ENCODE peak calls at places on chromosome 16, in seven cellular contexts. One of them, this sample, is unnamed.

GRCh38 chr16:57108432-57108831 is 16.0 kb downstream of the CPNE2 start:
- DNase-seq in HS-5: no peak
- DNase-seq in heart left ventricle: no peak
- DNase-seq in COR-L47: no peak
- DNase-seq in uterus: no peak
- DNase-seq in NCI-H1092 treated with DMSO at 0.1 percent for 48 hours: no peak
- DNase-seq in EL: no peak
- DNase-seq in this sample: no peak

GRCh38 chr16:477758-478157 is 49.8 kb upstream of the CAPN15 start:
- DNase-seq in HS-5: no peak
- DNase-seq in heart left ventricle: no peak
- DNase-seq in COR-L47: no peak
- DNase-seq in uterus: no peak
- DNase-seq in NCI-H1092 treated with DMSO at 0.1 percent for 48 hours: no peak
- DNase-seq in EL: no peak
- DNase-seq in this sample: no peak

GRCh38 chr16:88338111-88338510 is 44.6 kb upstream of the ZNF469 start:
- DNase-seq in HS-5: no peak
- DNase-seq in heart left ventricle: peak
- DNase-seq in COR-L47: no peak
- DNase-seq in uterus: no peak
- DNase-seq in NCI-H1092 treated with DMSO at 0.1 percent for 48 hours: no peak
- DNase-seq in EL: no peak
- DNase-seq in this sample: no peak

GRCh38 chr16:66490774-66491715 is 58.9 kb downstream of the TK2 start:
- DNase-seq in HS-5: no peak
- DNase-seq in heart left ventricle: no peak
- DNase-seq in COR-L47: no peak
- DNase-seq in uterus: peak
- DNase-seq in NCI-H1092 treated with DMSO at 0.1 percent for 48 hours: no peak
- DNase-seq in EL: no peak
- DNase-seq in this sample: no peak

GRCh38 chr16:69563605-69564580 is 1.9 kb upstream of the NFAT5 start:
- DNase-seq in HS-5: no peak
- DNase-seq in heart left ventricle: no peak
- DNase-seq in COR-L47: no peak
- DNase-seq in uterus: no peak
- DNase-seq in NCI-H1092 treated with DMSO at 0.1 percent for 48 hours: no peak
- DNase-seq in EL: peak
- DNase-seq in this sample: no peak

GRCh38 chr16:67963325-67964321 is 4.8 kb downstream of the SLC12A4 start:
- DNase-seq in HS-5: no peak
- DNase-seq in heart left ventricle: no peak
- DNase-seq in COR-L47: no peak
- DNase-seq in uterus: peak
- DNase-seq in NCI-H1092 treated with DMSO at 0.1 percent for 48 hours: no peak
- DNase-seq in EL: no peak
- DNase-seq in this sample: peak

GRCh38 chr16:69443809-69444611 is 19.6 kb downstream of the CYB5B start:
- DNase-seq in HS-5: no peak
- DNase-seq in heart left ventricle: no peak
- DNase-seq in COR-L47: no peak
- DNase-seq in uterus: peak
- DNase-seq in NCI-H1092 treated with DMSO at 0.1 percent for 48 hours: no peak
- DNase-seq in EL: peak
- DNase-seq in this sample: no peak

GRCh38 chr16:56643080-56643778 is 4.8 kb downstream of the MT1A start:
- DNase-seq in HS-5: no peak
- DNase-seq in heart left ventricle: peak
- DNase-seq in COR-L47: no peak
- DNase-seq in uterus: peak
- DNase-seq in NCI-H1092 treated with DMSO at 0.1 percent for 48 hours: no peak
- DNase-seq in EL: peak
- DNase-seq in this sample: no peak

GRCh38 chr16:70749681-70750601 is 51.0 kb downstream of the VAC14 start:
- DNase-seq in HS-5: no peak
- DNase-seq in heart left ventricle: peak
- DNase-seq in COR-L47: peak
- DNase-seq in uterus: peak
- DNase-seq in NCI-H1092 treated with DMSO at 0.1 percent for 48 hours: peak
- DNase-seq in EL: no peak
- DNase-seq in this sample: no peak

GRCh38 chr16:24537474-24538337 is 1.7 kb upstream of the RBBP6 start:
- DNase-seq in HS-5: no peak
- DNase-seq in heart left ventricle: no peak
- DNase-seq in COR-L47: no peak
- DNase-seq in uterus: no peak
- DNase-seq in NCI-H1092 treated with DMSO at 0.1 percent for 48 hours: no peak
- DNase-seq in EL: no peak
- DNase-seq in this sample: no peak

GRCh38 chr16:12062343-12063003 is 85.9 kb downstream of the SNX29 start:
- DNase-seq in HS-5: peak
- DNase-seq in heart left ventricle: peak
- DNase-seq in COR-L47: no peak
- DNase-seq in uterus: peak
- DNase-seq in NCI-H1092 treated with DMSO at 0.1 percent for 48 hours: no peak
- DNase-seq in EL: peak
- DNase-seq in this sample: no peak

GRCh38 chr16:86653289-86654006 is 75.1 kb downstream of the FOXL1 start:
- DNase-seq in HS-5: no peak
- DNase-seq in heart left ventricle: no peak
- DNase-seq in COR-L47: no peak
- DNase-seq in uterus: no peak
- DNase-seq in NCI-H1092 treated with DMSO at 0.1 percent for 48 hours: no peak
- DNase-seq in EL: no peak
- DNase-seq in this sample: no peak

GRCh38 chr16:88700636-88701482 is 5.3 kb downstream of the RNF166 start:
- DNase-seq in HS-5: no peak
- DNase-seq in heart left ventricle: peak
- DNase-seq in COR-L47: no peak
- DNase-seq in uterus: peak
- DNase-seq in NCI-H1092 treated with DMSO at 0.1 percent for 48 hours: no peak
- DNase-seq in EL: peak
- DNase-seq in this sample: no peak

This sample was measured in NCI-H345.